ENCODE peak calls at places on chromosomes 16 and 17, in eight cellular contexts. E, Y, M, K, H, G, C and V are unnamed samples.

GRCh38 chr16:68128577-68129305 is 43.6 kb downstream of the NFATC3 start:
- DNase-seq in Y (peak; percentile 69), K (peak; percentile 5), M (peak; percentile 49), H (no peak), G (no peak), E (no peak), C (no peak), V (no peak)

GRCh38 chr17:9140550-9141422 is 119.5 kb downstream of the NTN1 start:
- DNase-seq in E (no peak), M (no peak), C (no peak), Y (no peak), G (no peak), H (no peak), K (no peak), V (no peak)

GRCh38 chr17:50114849-50115357 is 15.1 kb downstream of the SAMD14 start:
- DNase-seq in K (peak; percentile 74), M (peak; percentile 70), C (peak; percentile 82), H (peak; percentile 45), G (no peak), E (no peak), Y (no peak), V (no peak)

GRCh38 chr17:42924891-42925290 is 24.3 kb downstream of the G6PC1 start:
- DNase-seq in E (no peak), G (no peak), M (no peak), H (no peak), Y (no peak), C (no peak), K (no peak), V (no peak)

GRCh38 chr16:568401-569258 is 1.1 kb upstream of the PIGQ start:
- DNase-seq in Y (no peak), E (no peak), G (no peak), K (no peak), C (no peak), M (no peak), H (peak; percentile 52), V (no peak)

GRCh38 chr17:63948521-63948920 is 16.4 kb upstream of the CD79B start:
- DNase-seq in E (no peak), M (no peak), G (no peak), H (no peak), K (no peak), C (no peak), Y (no peak), V (no peak)

GRCh38 chr16:50303041-50303604 is 36.8 kb downstream of the ADCY7 start:
- DNase-seq in G (no peak), M (peak; percentile 23), H (no peak), C (no peak), E (no peak), Y (peak; percentile 53), K (no peak), V (no peak)

GRCh38 chr17:9839433-9839832 is 13.7 kb downstream of the GLP2R start:
- DNase-seq in K (no peak), C (peak; percentile 84), Y (no peak), G (no peak), H (no peak), E (no peak), M (no peak), V (no peak)

GRCh38 chr16:20763461-20764232 is at the start of gene ACSM3:
- DNase-seq in Y (peak; percentile 64), K (peak; percentile 84), G (no peak), C (peak; percentile 92), M (peak; percentile 76), E (peak; percentile 87), H (peak; percentile 78), V (peak; percentile 61)

GRCh38 chr17:82320956-82321927 is 3.8 kb upstream of the CD7 start:
- DNase-seq in G (no peak), Y (peak; percentile 77), H (no peak), K (peak; percentile 24), C (no peak), E (no peak), M (no peak), V (no peak)

GRCh38 chr16:52364500-52364899 is 182.4 kb downstream of the TOX3 start:
- DNase-seq in M (no peak), C (no peak), Y (no peak), H (no peak), E (no peak), G (no peak), K (no peak), V (no peak)

GRCh38 chr16:70803354-70803753 is 2.4 kb upstream of the VAC14 start:
- DNase-seq in M (no peak), E (no peak), K (no peak), C (no peak), H (no peak), G (no peak), Y (no peak), V (no peak)

GRCh38 chr17:46020023-46020735 is 21.1 kb downstream of the STH start:
- DNase-seq in G (no peak), H (no peak), E (no peak), K (no peak), M (no peak), Y (no peak), C (no peak), V (no peak)

GRCh38 chr17:4004517-4005295 is 40.5 kb upstream of the ATP2A3 start:
- DNase-seq in M (peak; percentile 33), Y (peak; percentile 80), E (peak; percentile 76), H (peak; percentile 78), C (peak; percentile 56), K (peak; percentile 33), G (no peak), V (peak; percentile 51)

GRCh38 chr16:23466162-23466885 is 13.3 kb upstream of the COG7 start:
- DNase-seq in H (no peak), M (peak; percentile 88), G (no peak), E (no peak), C (peak; percentile 73), Y (no peak), K (peak; percentile 98), V (no peak)

GRCh38 chr16:80369559-80369958 is 171.2 kb upstream of the DYNLRB2 start:
- DNase-seq in H (peak; percentile 55), E (peak; percentile 42), K (peak; percentile 74), M (peak; percentile 68), G (no peak), C (peak; percentile 59), Y (no peak), V (peak; percentile 15)

GRCh38 chr16:72960101-72960500 is 87.8 kb downstream of the ZFHX3 start:
- DNase-seq in M (no peak), C (no peak), Y (no peak), K (no peak), G (no peak), H (no peak), E (no peak), V (no peak)

GRCh38 chr16:72962347-72962746 is 85.6 kb downstream of the ZFHX3 start:
- DNase-seq in H (no peak), M (no peak), C (no peak), E (no peak), G (no peak), Y (no peak), K (no peak), V (no peak)

GRCh38 chr16:72961863-72962262 is 86.1 kb downstream of the ZFHX3 start:
- DNase-seq in M (no peak), K (no peak), C (no peak), E (no peak), H (no peak), Y (no peak), G (no peak), V (no peak)

GRCh38 chr16:72959301-72959996 is 88.5 kb downstream of the ZFHX3 start:
- DNase-seq in H (no peak), K (no peak), E (no peak), M (no peak), C (no peak), G (no peak), Y (no peak), V (no peak)

DNA sequence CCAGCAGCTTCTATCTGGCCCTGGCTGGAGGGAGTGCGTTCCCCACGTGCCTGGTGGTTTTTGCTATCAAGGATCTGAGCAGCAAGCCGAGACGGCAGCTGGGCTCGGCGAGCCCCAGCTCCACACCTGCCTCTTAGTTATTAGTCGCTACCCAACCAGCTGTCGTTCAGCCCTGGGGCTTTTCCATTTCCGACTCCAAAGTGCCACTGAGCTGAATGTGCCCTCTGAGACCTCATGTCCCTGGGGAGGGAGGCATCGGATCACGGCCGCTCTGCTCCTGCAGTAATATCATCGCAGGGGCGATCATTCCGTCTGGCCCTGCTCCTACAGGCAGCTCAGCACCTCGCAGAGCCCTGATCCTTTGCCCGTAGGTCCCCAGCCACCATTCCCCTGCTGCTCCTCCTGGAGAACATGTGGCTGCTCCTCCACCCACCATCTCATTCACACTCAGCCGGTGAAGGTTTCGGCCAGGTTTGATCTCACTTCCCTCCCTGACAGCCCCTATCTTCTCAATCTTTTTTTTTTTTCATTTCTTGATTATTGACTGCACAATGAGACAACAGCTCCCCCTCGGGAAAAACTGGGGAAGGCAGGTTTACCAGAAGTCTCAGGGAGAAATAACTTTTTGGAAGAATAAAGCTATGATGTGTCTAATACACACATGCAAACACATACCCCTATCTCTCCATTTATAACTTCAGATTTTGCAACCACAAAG is 86.7 kb downstream of the ZFHX3 start:
- DNase-seq in E (no peak), G (no peak), H (no peak), Y (no peak), C (no peak), K (no peak), M (no peak), V (no peak)
- TF ChIP-seq CTCF in E (no peak), G (no peak), H (peak; percentile 14), Y (peak; percentile 31), C (peak; percentile 22), K (peak; percentile 26), M (peak; percentile 52), V (peak; percentile 45)

DNA sequence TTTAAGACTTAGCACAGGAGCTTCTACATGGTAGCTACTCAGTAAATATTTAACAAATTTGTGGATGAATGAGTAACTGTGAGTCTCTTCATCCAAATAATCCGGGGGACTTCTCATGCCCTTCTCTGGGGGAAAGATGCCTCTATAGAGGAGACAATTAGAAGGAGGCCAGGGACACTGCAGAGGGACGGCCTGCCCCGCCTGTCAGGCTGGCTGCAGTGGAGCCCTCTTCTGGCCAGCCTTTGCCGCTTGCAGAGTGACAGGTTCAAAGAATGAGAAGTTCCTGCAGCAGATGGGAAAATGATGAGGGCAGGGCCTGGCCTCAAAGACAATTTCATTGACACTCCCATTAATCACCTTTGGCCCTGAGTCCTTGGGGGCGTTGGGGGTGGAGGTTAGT is 339.1 kb downstream of the MAF start:
- DNase-seq in E (no peak), G (no peak), Y (peak; percentile 70), K (no peak), H (peak; percentile 53), C (peak; percentile 22), M (no peak), V (peak; percentile 12)
- TF ChIP-seq CTCF in E (no peak), G (no peak), Y (peak; percentile 58), K (no peak), H (peak; percentile 43), C (no peak), M (peak; percentile 8), V (peak; percentile 65)

GRCh38 chr16:78235168-78235800 is 135.8 kb downstream of the WWOX start:
- DNase-seq in K (peak; percentile 80), Y (peak; percentile 84), H (peak; percentile 78), M (peak; percentile 70), G (peak; percentile 21), E (peak; percentile 68), C (peak; percentile 68), V (peak; percentile 54)
- TF ChIP-seq CTCF in K (peak; percentile 99), Y (peak; percentile 95), H (peak; percentile 88), M (peak; percentile 97), G (peak; percentile 69), E (peak; percentile 62), C (peak; percentile 72), V (peak; percentile 85)

DNA sequence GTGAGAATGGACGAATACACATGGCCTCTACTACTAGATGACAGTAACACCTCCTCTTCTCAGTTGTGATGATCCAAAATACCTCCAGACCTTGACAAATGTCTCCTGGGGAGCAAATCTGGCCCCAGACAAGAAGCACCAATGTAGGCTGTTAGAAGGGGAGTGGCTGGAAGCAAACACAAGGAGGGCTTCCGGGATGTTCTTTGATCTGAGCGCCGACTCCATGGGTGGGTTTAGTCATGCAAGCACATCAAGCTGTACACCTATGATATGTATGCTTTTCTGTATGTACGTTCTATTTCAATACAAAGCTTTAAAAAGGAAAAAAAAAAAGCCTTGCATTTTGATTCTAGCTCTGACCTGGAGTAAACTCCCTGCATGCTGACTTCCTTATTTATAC is 61.4 kb downstream of the ARHGAP17 start:
- DNase-seq in C (no peak), H (no peak), G (no peak), M (no peak), Y (no peak), E (no peak), K (no peak), V (no peak)
- TF ChIP-seq CTCF in C (no peak), H (no peak), G (no peak), M (no peak), Y (no peak), E (no peak), K (no peak), V (no peak)